ENCODE peak calls at places on chromosome 22, in four cellular contexts. One of them, this sample, is unnamed.
A peak's percentile ranks its signal among the peaks of the same experiment; 100 is the strongest.

GRCh38 chr22:33891992-33892391 is 28.3 kb downstream of the LARGE1 start:
- DNase-seq in HFFc6: no peak
- DNase-seq in AG09319: no peak
- DNase-seq in CD4-positive, alpha-beta T cell: no peak
- DNase-seq in this sample: no peak

GRCh38 chr22:42500164-42500835 is 19.3 kb downstream of the RRP7A start:
- DNase-seq in HFFc6: no peak
- DNase-seq in AG09319: peak; percentile 27
- DNase-seq in CD4-positive, alpha-beta T cell: peak; percentile 74
- DNase-seq in this sample: no peak

GRCh38 chr22:44888491-44888941 is 121.3 kb downstream of the PHF21B start:
- DNase-seq in HFFc6: no peak
- DNase-seq in AG09319: no peak
- DNase-seq in CD4-positive, alpha-beta T cell: no peak
- DNase-seq in this sample: no peak

GRCh38 chr22:40525250-40525884 is 111.2 kb downstream of the MRTFA start:
- DNase-seq in HFFc6: no peak
- DNase-seq in AG09319: no peak
- DNase-seq in CD4-positive, alpha-beta T cell: peak; percentile 73
- DNase-seq in this sample: no peak

GRCh38 chr22:30602049-30602448 is 4.9 kb upstream of the TCN2 start:
- DNase-seq in HFFc6: peak; percentile 42
- DNase-seq in AG09319: no peak
- DNase-seq in CD4-positive, alpha-beta T cell: no peak
- DNase-seq in this sample: no peak

GRCh38 chr22:39592104-39593060 is 21.8 kb downstream of the CACNA1I start:
- DNase-seq in HFFc6: peak; percentile 68
- DNase-seq in AG09319: peak; percentile 29
- DNase-seq in CD4-positive, alpha-beta T cell: no peak
- DNase-seq in this sample: no peak

GRCh38 chr22:37887610-37888378 is 18.3 kb upstream of the MICALL1 start:
- DNase-seq in HFFc6: peak; percentile 54
- DNase-seq in AG09319: peak; percentile 70
- DNase-seq in CD4-positive, alpha-beta T cell: no peak
- DNase-seq in this sample: no peak

GRCh38 chr22:42461511-42461910 is 29.3 kb upstream of the NFAM1 start:
- DNase-seq in HFFc6: no peak
- DNase-seq in AG09319: no peak
- DNase-seq in CD4-positive, alpha-beta T cell: no peak
- DNase-seq in this sample: no peak

GRCh38 chr22:38946771-38947170 is 10.6 kb upstream of the APOBEC3A start:
- DNase-seq in HFFc6: no peak
- DNase-seq in AG09319: no peak
- DNase-seq in CD4-positive, alpha-beta T cell: no peak
- DNase-seq in this sample: no peak

GRCh38 chr22:38167988-38168407 is 13.6 kb downstream of the PLA2G6 start:
- DNase-seq in HFFc6: no peak
- DNase-seq in AG09319: no peak
- DNase-seq in CD4-positive, alpha-beta T cell: no peak
- DNase-seq in this sample: no peak

GRCh38 chr22:31812977-31813605 is 59.3 kb downstream of the DEPDC5 start:
- DNase-seq in HFFc6: no peak
- DNase-seq in AG09319: no peak
- DNase-seq in CD4-positive, alpha-beta T cell: no peak
- DNase-seq in this sample: no peak

GRCh38 chr22:42711281-42711731 is 9.4 kb downstream of the A4GALT start:
- DNase-seq in HFFc6: no peak
- DNase-seq in AG09319: peak; percentile 39
- DNase-seq in CD4-positive, alpha-beta T cell: no peak
- DNase-seq in this sample: no peak

GRCh38 chr22:38327805-38328204 is 10.6 kb upstream of the CSNK1E start:
- DNase-seq in HFFc6: peak; percentile 45
- DNase-seq in AG09319: no peak
- DNase-seq in CD4-positive, alpha-beta T cell: no peak
- DNase-seq in this sample: no peak

GRCh38 chr22:46149493-46149997 is 781 bp upstream of the PPARA start:
- DNase-seq in HFFc6: no peak
- DNase-seq in AG09319: no peak
- DNase-seq in CD4-positive, alpha-beta T cell: peak; percentile 24
- DNase-seq in this sample: no peak

GRCh38 chr22:30940655-30941362 is 27.8 kb downstream of the MORC2 start:
- DNase-seq in HFFc6: no peak
- DNase-seq in AG09319: no peak
- DNase-seq in CD4-positive, alpha-beta T cell: peak; percentile 46
- DNase-seq in this sample: no peak

GRCh38 chr22:49176956-49177355 is 650.7 kb downstream of the BRD1 start:
- DNase-seq in HFFc6: no peak
- DNase-seq in AG09319: no peak
- DNase-seq in CD4-positive, alpha-beta T cell: no peak
- DNase-seq in this sample: peak; percentile 39

GRCh38 chr22:30324008-30324730 is 2.6 kb downstream of the TBC1D10A start:
- DNase-seq in HFFc6: no peak
- DNase-seq in AG09319: no peak
- DNase-seq in CD4-positive, alpha-beta T cell: peak; percentile 33
- DNase-seq in this sample: no peak

GRCh38 chr22:43867839-43868652 is 5.7 kb upstream of the SULT4A1 start:
- DNase-seq in HFFc6: peak; percentile 20
- DNase-seq in AG09319: peak; percentile 3
- DNase-seq in CD4-positive, alpha-beta T cell: peak; percentile 16
- DNase-seq in this sample: peak; percentile 72

GRCh38 chr22:49999063-49999900 is 13.3 kb downstream of the IL17REL start:
- DNase-seq in HFFc6: no peak
- DNase-seq in AG09319: no peak
- DNase-seq in CD4-positive, alpha-beta T cell: no peak
- DNase-seq in this sample: peak; percentile 86

DNA sequence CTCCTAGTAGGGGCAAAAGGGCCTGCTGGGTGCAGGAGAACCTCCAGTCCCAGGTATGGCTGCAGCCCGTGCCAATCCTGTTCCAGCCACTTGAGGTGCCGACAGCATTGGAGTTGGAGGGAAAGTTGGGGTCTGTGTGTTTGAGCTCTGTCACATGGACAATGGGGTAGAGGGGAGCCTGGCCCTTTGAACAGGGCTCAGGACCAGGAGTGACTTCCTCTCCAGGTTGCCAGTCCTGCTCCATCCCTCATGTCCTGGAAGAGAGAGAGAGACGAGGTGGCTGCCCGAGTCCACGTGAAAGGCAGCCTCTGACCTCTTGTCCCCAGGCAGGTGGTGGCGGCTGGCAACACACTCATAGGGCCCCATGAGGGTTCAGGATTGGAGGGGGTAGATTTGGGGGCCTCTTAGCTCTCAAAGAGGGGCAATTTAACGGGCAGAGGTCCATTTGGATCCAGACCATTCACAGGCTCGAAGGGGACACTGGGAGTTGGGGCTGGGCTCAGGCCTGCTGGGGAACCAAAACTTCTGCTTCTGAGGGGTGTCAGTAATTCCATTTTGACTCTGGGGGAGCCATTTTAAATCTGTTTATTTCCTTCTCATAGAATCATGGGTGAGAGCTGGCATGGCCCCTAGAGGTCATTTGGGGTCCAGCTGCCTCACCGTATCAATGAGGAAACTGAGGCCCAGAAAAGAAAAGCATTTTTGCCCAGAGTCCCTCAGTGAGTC is 4.1 kb downstream of the ADORA2A start:
- DNase-seq in HFFc6: no peak
- DNase-seq in AG09319: no peak
- DNase-seq in CD4-positive, alpha-beta T cell: no peak
- DNase-seq in this sample: peak; percentile 46
- TF ChIP-seq CTCF in HFFc6: no peak
- TF ChIP-seq CTCF in AG09319: no peak
- TF ChIP-seq CTCF in CD4-positive, alpha-beta T cell: no peak
- TF ChIP-seq CTCF in this sample: no peak

GRCh38 chr22:20060700-20061480 is 19.2 kb upstream of the DGCR8 start:
- DNase-seq in HFFc6: no peak
- DNase-seq in AG09319: no peak
- DNase-seq in CD4-positive, alpha-beta T cell: no peak
- DNase-seq in this sample: no peak
- TF ChIP-seq CTCF in HFFc6: peak; percentile 53
- TF ChIP-seq CTCF in AG09319: no peak
- TF ChIP-seq CTCF in CD4-positive, alpha-beta T cell: no peak
- TF ChIP-seq CTCF in this sample: no peak

GRCh38 chr22:23862103-23862502 is 4.4 kb downstream of the SLC2A11 start:
- DNase-seq in HFFc6: peak; percentile 36
- DNase-seq in AG09319: no peak
- DNase-seq in CD4-positive, alpha-beta T cell: peak; percentile 22
- DNase-seq in this sample: peak; percentile 47
- TF ChIP-seq CTCF in HFFc6: peak; percentile 79
- TF ChIP-seq CTCF in AG09319: peak; percentile 59
- TF ChIP-seq CTCF in CD4-positive, alpha-beta T cell: peak; percentile 26
- TF ChIP-seq CTCF in this sample: peak; percentile 77

GRCh38 chr22:26801449-26801848 is 144.1 kb downstream of the MIAT start:
- DNase-seq in HFFc6: no peak
- DNase-seq in AG09319: no peak
- DNase-seq in CD4-positive, alpha-beta T cell: no peak
- DNase-seq in this sample: no peak

GRCh38 chr22:26800858-26801257 is 143.5 kb downstream of the MIAT start:
- DNase-seq in HFFc6: peak; percentile 8
- DNase-seq in AG09319: no peak
- DNase-seq in CD4-positive, alpha-beta T cell: no peak
- DNase-seq in this sample: no peak

GRCh38 chr22:26798433-26799065 is 141.2 kb downstream of the MIAT start:
- DNase-seq in HFFc6: no peak
- DNase-seq in AG09319: no peak
- DNase-seq in CD4-positive, alpha-beta T cell: no peak
- DNase-seq in this sample: no peak

GRCh38 chr22:26796785-26797184 is 139.4 kb downstream of the MIAT start:
- DNase-seq in HFFc6: no peak
- DNase-seq in AG09319: no peak
- DNase-seq in CD4-positive, alpha-beta T cell: no peak
- DNase-seq in this sample: no peak

DNA sequence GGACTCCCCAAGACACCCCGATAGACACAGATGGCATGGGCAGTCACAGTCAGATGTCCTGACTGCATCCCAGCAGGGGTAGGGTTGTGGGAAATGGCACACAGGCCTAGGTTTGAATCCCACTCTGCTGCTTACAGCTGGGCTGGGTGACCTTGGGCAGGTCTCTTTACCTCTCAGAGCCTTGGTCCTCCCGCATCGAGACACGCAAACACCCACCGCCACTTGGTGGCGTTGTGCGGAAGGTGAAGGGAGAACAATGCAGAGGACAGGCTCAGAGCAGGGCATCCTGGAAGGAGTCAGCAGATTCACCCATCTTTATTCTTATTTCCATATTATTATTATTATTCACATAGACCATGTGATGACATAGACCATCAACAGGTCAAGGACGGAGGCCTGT is 140.5 kb downstream of the MIAT start:
- DNase-seq in HFFc6: no peak
- DNase-seq in AG09319: no peak
- DNase-seq in CD4-positive, alpha-beta T cell: no peak
- DNase-seq in this sample: no peak
- TF ChIP-seq CTCF in HFFc6: peak; percentile 37
- TF ChIP-seq CTCF in AG09319: no peak
- TF ChIP-seq CTCF in CD4-positive, alpha-beta T cell: no peak
- TF ChIP-seq CTCF in this sample: peak; percentile 34

GRCh38 chr22:20771918-20772625 is 1.8 kb upstream of the SERPIND1 start:
- DNase-seq in HFFc6: no peak
- DNase-seq in AG09319: no peak
- DNase-seq in CD4-positive, alpha-beta T cell: no peak
- DNase-seq in this sample: no peak
- TF ChIP-seq CTCF in HFFc6: peak; percentile 38
- TF ChIP-seq CTCF in AG09319: no peak
- TF ChIP-seq CTCF in CD4-positive, alpha-beta T cell: no peak
- TF ChIP-seq CTCF in this sample: peak; percentile 36

GRCh38 chr22:22709719-22710445 is 65.5 kb downstream of the GGTLC2 start:
- DNase-seq in HFFc6: no peak
- DNase-seq in AG09319: no peak
- DNase-seq in CD4-positive, alpha-beta T cell: no peak
- DNase-seq in this sample: no peak
- TF ChIP-seq CTCF in HFFc6: peak; percentile 56
- TF ChIP-seq CTCF in AG09319: no peak
- TF ChIP-seq CTCF in CD4-positive, alpha-beta T cell: no peak
- TF ChIP-seq CTCF in this sample: peak; percentile 21